ENCODE peak calls at places on chromosomes 1 and 21, in seven cellular contexts. F, Y, Q, W, Z, O and M are unnamed samples.

GRCh38 chr1:18643154-18644012 is 12.7 kb downstream of the PAX7 start:
- DNase-seq in F (no peak), Y (no peak), Q (no peak), W (peak), Z (no peak), O (peak), M (peak)

GRCh38 chr1:12075195-12076114 is 12.4 kb downstream of the TNFRSF8 start:
- DNase-seq in F (no peak), Y (no peak), Q (no peak), W (peak), Z (no peak), O (peak), M (no peak)

GRCh38 chr1:79815115-79815514 is 808.6 kb upstream of the ADGRL4 start:
- DNase-seq in F (no peak), Y (no peak), Q (no peak), W (no peak), Z (no peak), O (no peak), M (no peak)

GRCh38 chr21:41086551-41086950 is 81.4 kb upstream of the BACE2 start:
- DNase-seq in F (no peak), Y (no peak), Q (no peak), W (no peak), Z (no peak), O (peak), M (no peak)

GRCh38 chr21:15445327-15445726 is 284.5 kb upstream of the USP25 start:
- DNase-seq in F (no peak), Y (no peak), Q (no peak), W (no peak), Z (no peak), O (no peak), M (no peak)

GRCh38 chr1:202551683-202552082 is 158.6 kb downstream of the SYT2 start:
- DNase-seq in F (no peak), Y (no peak), Q (no peak), W (no peak), Z (no peak), O (peak), M (no peak)

GRCh38 chr1:109370712-109371270 is 26.9 kb downstream of the SORT1 start:
- DNase-seq in F (no peak), Y (no peak), Q (no peak), W (peak), Z (no peak), O (no peak), M (no peak)

GRCh38 chr21:45032332-45032731 is 42.0 kb upstream of the ADARB1 start:
- DNase-seq in F (no peak), Y (no peak), Q (no peak), W (no peak), Z (no peak), O (no peak), M (no peak)

GRCh38 chr1:177848577-177848976 is 121.3 kb downstream of the SEC16B start:
- DNase-seq in F (no peak), Y (no peak), Q (no peak), W (peak), Z (no peak), O (no peak), M (no peak)

GRCh38 chr1:226351709-226352108 is 42.7 kb upstream of the LIN9 start:
- DNase-seq in F (no peak), Y (no peak), Q (no peak), W (no peak), Z (no peak), O (peak), M (no peak)

GRCh38 chr1:6385673-6386191 is 7.8 kb downstream of the ACOT7 start:
- DNase-seq in F (no peak), Y (no peak), Q (no peak), W (peak), Z (no peak), O (peak), M (no peak)

GRCh38 chr1:204376919-204377799 is 17.4 kb upstream of the PLEKHA6 start:
- DNase-seq in F (no peak), Y (no peak), Q (no peak), W (no peak), Z (no peak), O (no peak), M (peak)

GRCh38 chr1:191953516-191953915 is 204.7 kb upstream of the RGS18 start:
- DNase-seq in F (no peak), Y (no peak), Q (no peak), W (no peak), Z (no peak), O (no peak), M (no peak)

GRCh38 chr1:116915182-116915611 is 5.5 kb downstream of the PTGFRN start:
- DNase-seq in F (no peak), Y (no peak), Q (no peak), W (no peak), Z (no peak), O (no peak), M (no peak)

GRCh38 chr1:162284206-162284955 is 92.3 kb downstream of the SPATA46 start:
- DNase-seq in F (no peak), Y (no peak), Q (no peak), W (peak), Z (no peak), O (no peak), M (no peak)

GRCh38 chr21:39441502-39442475 is 3.8 kb downstream of the LCA5L start:
- DNase-seq in F (peak), Y (no peak), Q (peak), W (peak), Z (no peak), O (peak), M (peak)

GRCh38 chr1:64967381-64967780 is 1.0 kb upstream of the JAK1 start:
- DNase-seq in F (no peak), Y (no peak), Q (no peak), W (no peak), Z (no peak), O (no peak), M (peak)

GRCh38 chr1:63124666-63125191 is 197.6 kb upstream of the FOXD3 start:
- DNase-seq in F (no peak), Y (no peak), Q (no peak), W (peak), Z (no peak), O (peak), M (no peak)

GRCh38 chr21:15966216-15966615 is 236.4 kb downstream of the USP25 start:
- DNase-seq in F (no peak), Y (no peak), Q (no peak), W (no peak), Z (no peak), O (peak), M (no peak)

GRCh38 chr1:206684478-206685255 is at the start of gene MAPKAPK2:
- DNase-seq in F (peak), Y (peak), Q (peak), W (peak), Z (peak), O (peak), M (peak)

GRCh38 chr1:210677533-210677932 is 348.8 kb downstream of the HHAT start:
- DNase-seq in F (no peak), Y (no peak), Q (no peak), W (no peak), Z (no peak), O (no peak), M (no peak)

GRCh38 chr1:66532214-66532613 is 1.7 kb upstream of the SGIP1 start:
- DNase-seq in F (no peak), Y (no peak), Q (no peak), W (no peak), Z (no peak), O (no peak), M (no peak)

GRCh38 chr1:110098222-110099026 is 13.8 kb upstream of the UBL4B start:
- DNase-seq in F (no peak), Y (no peak), Q (no peak), W (no peak), Z (no peak), O (no peak), M (no peak)

GRCh38 chr21:37145635-37146111 is 72.6 kb downstream of the TTC3 start:
- DNase-seq in F (no peak), Y (no peak), Q (no peak), W (peak), Z (no peak), O (peak), M (no peak)

GRCh38 chr1:19003371-19004290 is 47.2 kb upstream of the IFFO2 start:
- DNase-seq in F (no peak), Y (no peak), Q (no peak), W (peak), Z (no peak), O (no peak), M (no peak)

GRCh38 chr1:169644298-169644697 is 14.4 kb upstream of the SELP start:
- DNase-seq in F (no peak), Y (no peak), Q (no peak), W (no peak), Z (no peak), O (no peak), M (no peak)

GRCh38 chr1:107004421-107004820 is 52.1 kb upstream of the PRMT6 start:
- DNase-seq in F (no peak), Y (no peak), Q (no peak), W (no peak), Z (no peak), O (no peak), M (no peak)

GRCh38 chr1:228781161-228781771 is 46.0 kb downstream of the RHOU start:
- DNase-seq in F (no peak), Y (no peak), Q (no peak), W (peak), Z (no peak), O (peak), M (no peak)